ENCODE peak calls at places on chromosomes 2 and 18, in five cellular contexts. W is tibial nerve, X is lower lobe of right lung, C is GM06990, A is uterus. D is an unnamed sample.

GRCh38 chr2:240144649-240145261 is 4.3 kb upstream of the OTOS start:
- DNase-seq in W (no peak), X (peak), C (no peak), A (no peak), D (no peak)

GRCh38 chr2:127640082-127641072 is 5.6 kb upstream of the GPR17 start:
- DNase-seq in W (no peak), X (no peak), C (peak), A (no peak), D (no peak)

GRCh38 chr2:234730066-234730640 is 221.7 kb upstream of the SH3BP4 start:
- DNase-seq in W (no peak), X (no peak), C (no peak), A (no peak), D (no peak)

GRCh38 chr2:190213441-190214335 is 105.9 kb downstream of the HIBCH start:
- DNase-seq in W (peak), X (no peak), C (no peak), A (peak), D (peak)

GRCh38 chr2:25690058-25690457 is 16.7 kb upstream of the DTNB start:
- DNase-seq in W (no peak), X (no peak), C (no peak), A (no peak), D (peak)

GRCh38 chr2:199458806-199459285 is 1.1 kb upstream of the SATB2 start:
- DNase-seq in W (no peak), X (peak), C (peak), A (no peak), D (peak)

GRCh38 chr2:119240311-119241204 is 16.9 kb downstream of the STEAP3 start:
- DNase-seq in W (no peak), X (peak), C (no peak), A (no peak), D (no peak)

GRCh38 chr18:12245793-12246135 is 8.4 kb upstream of the CIDEA start:
- DNase-seq in W (no peak), X (no peak), C (no peak), A (no peak), D (no peak)

GRCh38 chr18:59814872-59815271 is 84.9 kb upstream of the PMAIP1 start:
- DNase-seq in W (no peak), X (no peak), C (no peak), A (no peak), D (no peak)

GRCh38 chr2:79860233-79861058 is 347.6 kb downstream of the CTNNA2 start:
- DNase-seq in W (no peak), X (no peak), C (no peak), A (no peak), D (no peak)

GRCh38 chr2:162318280-162319222 is at the start of gene IFIH1:
- DNase-seq in W (peak), X (peak), C (peak), A (peak), D (peak)

GRCh38 chr2:162312853-162313252 is 5.6 kb downstream of the IFIH1 start:
- DNase-seq in W (no peak), X (no peak), C (no peak), A (no peak), D (no peak)

GRCh38 chr2:162317910-162318279 is 589 bp downstream of the IFIH1 start:
- DNase-seq in W (no peak), X (peak), C (peak), A (peak), D (no peak)

GRCh38 chr2:162316590-162316989 is 1.9 kb downstream of the IFIH1 start:
- DNase-seq in W (no peak), X (no peak), C (no peak), A (no peak), D (no peak)

GRCh38 chr2:162317058-162317742 is 1.3 kb downstream of the IFIH1 start:
- DNase-seq in W (no peak), X (no peak), C (no peak), A (no peak), D (no peak)
- TF ChIP-seq CTCF in W (no peak), X (no peak), C (no peak), A (no peak), D (no peak)

GRCh38 chr18:74114206-74114605 is 33.4 kb downstream of the FBXO15 start:
- DNase-seq in W (no peak), X (no peak), C (no peak), A (no peak), D (no peak)
- H3K4me3 ChIP-seq in W (no peak), X (no peak), C (no peak), A (no peak), D (no peak)

DNA sequence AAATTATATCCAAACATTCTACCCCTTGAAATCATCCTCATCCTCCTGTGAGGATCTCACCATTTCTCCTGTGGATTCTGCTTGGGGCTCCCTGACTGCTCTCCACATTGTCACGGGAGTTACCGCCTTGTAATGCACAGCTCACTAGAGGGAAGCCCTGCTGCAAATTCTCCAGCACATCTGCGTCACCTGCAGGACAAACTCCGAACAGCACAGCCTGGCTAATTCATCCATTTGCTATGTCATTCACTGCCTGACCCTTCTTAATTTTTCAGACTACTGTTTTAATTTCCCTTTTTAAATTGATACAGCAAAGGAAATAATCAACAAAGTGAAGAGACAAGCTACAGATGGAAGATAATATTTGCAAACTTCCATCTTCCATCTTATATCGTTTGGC is 627.4 kb downstream of the FBXO15 start:
- DNase-seq in W (no peak), X (no peak), C (no peak), A (no peak), D (no peak)
- TF ChIP-seq CTCF in W (no peak), X (no peak), C (no peak), A (no peak), D (no peak)

GRCh38 chr18:79788096-79789085 is 9.3 kb upstream of the KCNG2 start:
- DNase-seq in W (no peak), X (peak), C (no peak), A (no peak), D (no peak)
- H3K4me3 ChIP-seq in W (no peak), X (peak), C (no peak), A (no peak), D (peak)

GRCh38 chr2:70537840-70538239 is 15.8 kb downstream of the TGFA start:
- DNase-seq in W (no peak), X (no peak), C (no peak), A (no peak), D (no peak)

GRCh38 chr2:70546376-70546775 is 7.2 kb downstream of the TGFA start:
- DNase-seq in W (no peak), X (no peak), C (no peak), A (no peak), D (no peak)

GRCh38 chr2:70546885-70547284 is 6.7 kb downstream of the TGFA start:
- DNase-seq in W (no peak), X (no peak), C (no peak), A (no peak), D (no peak)

GRCh38 chr2:70536517-70537060 is 17.0 kb downstream of the TGFA start:
- DNase-seq in W (no peak), X (no peak), C (no peak), A (no peak), D (no peak)

DNA sequence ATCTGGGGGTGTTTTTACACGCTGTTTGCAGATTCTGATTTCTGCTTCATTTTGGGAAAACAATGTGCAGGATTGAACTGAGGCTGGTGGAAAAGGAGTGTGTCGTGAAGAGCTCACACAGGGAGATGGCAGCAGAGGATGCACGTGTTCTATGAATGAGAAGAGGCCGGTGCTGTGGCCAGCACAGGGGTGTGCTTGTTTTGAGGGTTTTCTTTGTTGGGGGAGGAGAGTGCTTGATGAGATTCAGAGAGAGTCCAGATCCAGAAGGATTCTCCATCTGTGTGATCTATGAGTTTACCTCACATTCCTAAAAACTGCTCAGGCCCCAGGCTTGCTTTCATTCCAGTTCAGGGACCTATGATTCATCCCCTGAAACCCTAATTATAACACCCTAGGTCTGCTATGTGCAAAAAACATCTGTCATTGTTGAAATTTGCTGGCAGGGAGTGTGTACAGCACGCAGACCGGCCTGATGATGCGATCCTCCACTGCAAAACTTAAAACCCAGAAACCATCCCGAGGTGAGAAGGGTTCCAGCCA is 12.1 kb downstream of the TGFA start:
- DNase-seq in W (no peak), X (no peak), C (no peak), A (no peak), D (no peak)
- TF ChIP-seq CTCF in W (no peak), X (no peak), C (no peak), A (no peak), D (no peak)

DNA sequence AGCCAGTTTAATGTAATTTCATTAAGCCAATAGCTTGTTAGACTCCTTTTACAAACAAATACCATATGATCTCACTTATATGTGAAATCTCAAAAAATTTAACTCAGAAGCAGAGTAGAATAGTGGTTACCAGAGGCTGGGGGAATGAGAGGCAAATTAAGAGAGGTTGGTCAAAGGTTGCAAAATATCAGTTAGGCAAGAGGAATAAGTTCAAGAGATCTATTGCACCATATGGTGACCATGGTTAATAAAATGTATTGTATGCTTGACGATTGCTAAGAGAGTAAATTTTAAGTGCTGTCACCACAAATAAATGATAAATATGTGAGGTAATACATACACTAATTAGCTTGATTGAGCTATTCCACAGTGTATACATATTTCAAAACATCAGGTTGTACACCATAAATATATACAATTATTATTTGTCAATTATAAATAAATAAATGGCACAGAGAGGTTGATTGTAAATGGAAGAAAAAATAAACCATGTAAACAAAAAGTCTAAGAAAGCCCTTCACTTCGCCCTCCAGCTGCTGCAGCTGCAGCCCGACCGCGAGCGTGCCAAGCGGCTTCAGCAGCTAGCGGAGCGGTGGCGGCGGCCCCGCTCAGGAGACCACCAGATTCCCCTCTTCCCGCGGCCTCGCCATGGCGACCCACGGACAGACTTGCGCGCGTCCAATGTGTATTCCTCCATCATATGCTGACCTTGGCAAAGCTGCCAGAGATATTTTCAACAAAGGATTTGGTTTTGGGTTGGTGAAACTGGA is 23.0 kb upstream of the ACTR2 start:
- DNase-seq in W (no peak), X (no peak), C (no peak), A (no peak), D (no peak)
- H3K4me3 ChIP-seq in W (no peak), X (no peak), C (no peak), A (no peak), D (no peak)

GRCh38 chr2:74499269-74499939 is at the start of gene LBX2:
- DNase-seq in W (no peak), X (peak), C (no peak), A (no peak), D (no peak)

GRCh38 chr2:74498500-74499268 is 719 bp downstream of the LBX2 start:
- DNase-seq in W (no peak), X (peak), C (no peak), A (no peak), D (no peak)

GRCh38 chr2:74495440-74495839 is 4.0 kb downstream of the LBX2 start:
- DNase-seq in W (no peak), X (no peak), C (no peak), A (no peak), D (no peak)

GRCh38 chr2:74497777-74498499 is 1.5 kb downstream of the LBX2 start:
- DNase-seq in W (no peak), X (peak), C (no peak), A (no peak), D (peak)

DNA sequence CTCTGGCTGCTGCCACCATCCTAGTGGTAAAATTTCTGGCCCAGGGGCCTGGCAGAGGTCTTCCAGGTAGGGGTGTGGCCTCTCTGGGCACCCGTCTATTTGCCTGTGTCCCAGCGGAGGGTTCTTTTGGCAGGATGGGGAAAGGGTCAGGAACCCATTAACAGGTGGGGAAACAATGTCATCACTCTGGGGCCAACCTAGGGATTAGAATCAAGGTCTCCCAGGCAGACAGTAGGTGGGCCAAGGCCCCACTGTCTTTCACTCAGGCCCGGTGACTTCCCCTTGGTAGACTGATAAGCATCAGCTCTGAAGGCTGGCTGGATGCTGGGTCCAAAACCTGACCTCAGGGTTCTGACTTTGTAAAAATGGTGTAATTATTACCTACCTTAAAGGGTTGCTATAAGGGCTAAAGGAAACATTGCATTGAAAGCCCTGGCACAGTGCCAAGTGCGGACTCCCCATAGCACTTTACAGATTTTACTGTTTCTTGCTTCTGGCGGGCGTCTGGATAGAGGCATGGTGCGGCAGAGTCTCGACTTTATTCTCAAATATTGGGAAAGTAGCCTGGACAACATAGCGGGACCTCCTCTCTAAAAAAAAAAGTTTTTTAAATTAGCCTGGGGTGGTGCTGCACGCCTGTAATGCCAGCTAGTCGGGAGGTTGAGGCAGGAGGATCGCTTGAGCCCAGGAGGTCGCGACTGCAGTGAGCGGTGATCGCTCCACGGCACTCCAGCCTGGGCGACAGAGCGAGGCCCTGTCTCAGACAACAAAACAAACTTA is 2.2 kb downstream of the LBX2 start:
- DNase-seq in W (no peak), X (peak), C (no peak), A (no peak), D (no peak)
- TF ChIP-seq CTCF in W (no peak), X (no peak), C (no peak), A (no peak), D (no peak)

GRCh38 chr2:238727585-238728321 is 120.1 kb upstream of the TWIST2 start:
- DNase-seq in W (peak), X (no peak), C (no peak), A (peak), D (no peak)
- H3K4me3 ChIP-seq in W (no peak), X (no peak), C (no peak), A (no peak), D (no peak)

GRCh38 chr2:219206442-219207253 is at the start of gene ZFAND2B:
- DNase-seq in W (peak), X (peak), C (peak), A (peak), D (peak)
- TF ChIP-seq CTCF in W (no peak), X (no peak), C (no peak), A (peak), D (no peak)

DNA sequence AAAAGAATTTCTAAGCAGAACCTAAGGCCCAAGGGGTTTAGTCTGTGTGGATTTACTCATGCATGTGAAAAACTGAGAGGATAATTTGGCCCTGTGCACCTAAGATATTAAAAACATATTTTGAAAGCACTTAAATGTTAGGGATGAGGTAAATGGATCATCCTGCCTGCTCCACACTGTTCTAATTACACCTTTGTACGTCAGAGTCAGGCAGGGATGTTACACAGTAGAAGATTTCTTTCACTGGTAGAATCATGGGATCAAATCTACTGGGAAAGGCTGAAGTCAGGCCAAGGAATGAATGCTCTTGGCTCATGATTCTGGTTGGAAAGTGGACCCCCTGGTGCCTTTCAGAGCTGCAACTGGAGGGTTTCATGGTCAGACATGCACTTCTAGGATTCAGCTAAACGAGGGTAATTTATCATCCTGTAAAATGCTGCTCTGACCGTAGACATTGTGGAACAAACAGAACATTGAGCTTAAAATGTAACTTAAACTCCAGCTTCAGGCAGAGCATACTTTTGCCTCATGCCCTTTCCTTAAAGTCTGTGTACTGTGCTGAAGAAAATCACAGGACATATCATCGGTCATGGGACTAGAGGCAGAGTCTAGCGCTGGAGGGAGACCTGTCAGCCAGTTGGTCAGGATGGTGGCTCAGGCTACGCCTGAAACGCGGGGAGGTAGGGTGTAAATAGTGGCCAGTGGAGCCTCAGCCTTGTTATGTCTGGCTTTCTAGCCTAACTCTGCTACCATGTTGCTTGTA is 4.8 kb downstream of the KCNE4 start:
- DNase-seq in W (no peak), X (no peak), C (no peak), A (peak), D (no peak)
- H3K4me3 ChIP-seq in W (no peak), X (no peak), C (no peak), A (no peak), D (no peak)

D was measured in suprapubic skin.